ENCODE peak calls at places on chromosomes 2 and 18, in six cellular contexts. D is IMR-90, N is mesenchymal stem cell, L is H9, R is mesendoderm, S is H1. O is an unnamed sample.

GRCh38 chr2:33482518-33482917 is 6.1 kb downstream of the RASGRP3 start:
- DNase-seq in D (no peak), N (no peak), L (no peak), R (no peak), S (no peak), O (no peak)

GRCh38 chr2:18159899-18160298 is 281.4 kb downstream of the KCNS3 start:
- DNase-seq in D (no peak), N (no peak), L (no peak), R (no peak), S (no peak), O (no peak)

GRCh38 chr2:162430323-162430722 is 86.4 kb downstream of the GCA start:
- DNase-seq in D (no peak), N (no peak), L (no peak), R (peak), S (no peak), O (no peak)

GRCh38 chr2:85792783-85793441 is 39.1 kb downstream of the ATOH8 start:
- DNase-seq in D (peak), N (peak), L (no peak), R (peak), S (no peak), O (no peak)

GRCh38 chr2:77005522-77005921 is 516.7 kb downstream of the LRRTM4 start:
- DNase-seq in D (no peak), N (no peak), L (no peak), R (no peak), S (no peak), O (no peak)

GRCh38 chr2:42342061-42342794 is 18.8 kb downstream of the COX7A2L start:
- DNase-seq in D (peak), N (peak), L (peak), R (peak), S (peak), O (no peak)

GRCh38 chr2:37020887-37021796 is 54.8 kb upstream of the STRN start:
- DNase-seq in D (peak), N (peak), L (no peak), R (peak), S (no peak), O (no peak)

GRCh38 chr2:128617029-128617590 is 298.4 kb upstream of the HS6ST1 start:
- DNase-seq in D (no peak), N (no peak), L (no peak), R (no peak), S (no peak), O (no peak)

GRCh38 chr2:8090748-8091700 is 590.8 kb upstream of the ID2 start:
- DNase-seq in D (peak), N (peak), L (no peak), R (peak), S (no peak), O (no peak)

GRCh38 chr18:77397056-77397455 is 147.4 kb downstream of the GALR1 start:
- DNase-seq in D (no peak), N (no peak), L (no peak), R (no peak), S (no peak), O (no peak)

GRCh38 chr2:183291436-183291835 is 167.2 kb downstream of the NUP35 start:
- DNase-seq in D (no peak), N (no peak), L (no peak), R (peak), S (no peak), O (no peak)

GRCh38 chr2:209977386-209978239 is 24.8 kb upstream of the RPE start:
- DNase-seq in D (peak), N (peak), L (no peak), R (peak), S (no peak), O (peak)

GRCh38 chr2:48433682-48434081 is 96.3 kb upstream of the STON1 start:
- DNase-seq in D (no peak), N (no peak), L (no peak), R (no peak), S (no peak), O (no peak)

GRCh38 chr2:96265840-96266569 is at the start of the genes CIAO1 and TMEM127:
- DNase-seq in D (peak), N (peak), L (peak), R (peak), S (peak), O (peak)

GRCh38 chr2:115389898-115390297 is 947.5 kb downstream of the DPP10 start:
- DNase-seq in D (no peak), N (no peak), L (no peak), R (no peak), S (no peak), O (no peak)

GRCh38 chr2:110865188-110865587 is 132.8 kb downstream of the ACOXL start:
- DNase-seq in D (peak), N (no peak), L (no peak), R (no peak), S (no peak), O (no peak)

GRCh38 chr2:199716807-199717586 is 134.0 kb downstream of the FTCDNL1 start:
- DNase-seq in D (no peak), N (peak), L (no peak), R (no peak), S (no peak), O (no peak)

GRCh38 chr2:122105885-122106221 is 350.4 kb downstream of the TSN start:
- DNase-seq in D (no peak), N (no peak), L (no peak), R (no peak), S (no peak), O (peak)

GRCh38 chr18:62963522-62963921 is 248.2 kb downstream of the PHLPP1 start:
- DNase-seq in D (peak), N (peak), L (no peak), R (no peak), S (no peak), O (no peak)

GRCh38 chr18:12308386-12309100 is 502 bp downstream of the TUBB6 start:
- DNase-seq in D (peak), N (peak), L (peak), R (peak), S (no peak), O (peak)

GRCh38 chr2:344811-345210 is 56.9 kb upstream of the ALKAL2 start:
- DNase-seq in D (no peak), N (no peak), L (no peak), R (no peak), S (no peak), O (no peak)

GRCh38 chr2:120770641-120771040 is 35.0 kb downstream of the GLI2 start:
- DNase-seq in D (no peak), N (no peak), L (no peak), R (no peak), S (no peak), O (no peak)

GRCh38 chr2:202932425-202933138 is 20.5 kb downstream of the CARF start:
- DNase-seq in D (peak), N (peak), L (no peak), R (peak), S (no peak), O (no peak)
- H2BK15ac ChIP-seq in D (peak), N (peak), L (no peak), R (no peak), S (no peak), O (no peak)

GRCh38 chr2:230666885-230667712 is 45.5 kb upstream of the CAB39 start:
- DNase-seq in D (peak), N (peak), L (peak), R (peak), S (peak), O (no peak)
- H2BK5ac ChIP-seq in D (peak), N (no peak), L (no peak), R (no peak), S (peak), O (no peak)

GRCh38 chr2:200812122-200813022 is 662 bp downstream of the BZW1 start:
- DNase-seq in D (peak), N (peak), L (peak), R (peak), S (no peak), O (peak)

GRCh38 chr2:200810252-200810650 is 1.5 kb upstream of the BZW1 start:
- DNase-seq in D (peak), N (peak), L (no peak), R (peak), S (no peak), O (no peak)

GRCh38 chr2:200811336-200812121 is at the start of gene BZW1:
- DNase-seq in D (peak), N (peak), L (peak), R (peak), S (peak), O (peak)

GRCh38 chr2:200809506-200810251 is 2.0 kb upstream of the BZW1 start:
- DNase-seq in D (peak), N (peak), L (no peak), R (no peak), S (no peak), O (no peak)

DNA sequence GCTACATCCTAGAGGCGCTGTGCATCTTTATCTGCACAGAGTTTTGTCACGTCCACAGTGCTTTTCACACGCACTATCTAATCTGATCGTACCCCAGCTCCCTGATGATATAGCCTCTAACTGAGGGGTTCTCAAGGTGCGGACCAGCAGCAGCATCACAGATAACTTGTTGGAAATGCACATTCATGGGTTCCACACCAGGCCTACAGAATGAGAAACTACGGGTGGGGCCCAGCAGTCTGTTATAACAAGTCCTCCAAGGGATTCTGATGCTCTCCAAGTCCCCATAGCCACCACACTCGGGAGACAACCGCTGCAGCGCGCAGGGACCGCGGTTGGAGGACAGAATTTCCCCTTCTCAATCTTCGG is 759 bp upstream of the BZW1 start:
- DNase-seq in D (peak), N (no peak), L (no peak), R (no peak), S (no peak), O (no peak)
- H2BK15ac ChIP-seq in D (peak), N (no peak), L (no peak), R (no peak), S (no peak), O (no peak)

GRCh38 chr18:9708057-9708881 is at the start of gene RAB31:
- DNase-seq in D (peak), N (peak), L (peak), R (peak), S (no peak), O (peak)
- H2BK5ac ChIP-seq in D (peak), N (peak), L (no peak), R (peak), S (no peak), O (peak)

GRCh38 chr2:118832791-118833715 is 14.4 kb downstream of the EN1 start:
- DNase-seq in D (no peak), N (no peak), L (no peak), R (peak), S (no peak), O (no peak)
- H2BK15ac ChIP-seq in D (no peak), N (no peak), L (no peak), R (no peak), S (peak), O (no peak)

GRCh38 chr18:41940506-41941215 is 14.4 kb upstream of the PIK3C3 start:
- DNase-seq in D (peak), N (peak), L (peak), R (peak), S (peak), O (no peak)
- H2BK5ac ChIP-seq in D (peak), N (peak), L (no peak), R (no peak), S (no peak), O (no peak)

GRCh38 chr2:23706613-23707078 is 220.3 kb downstream of the ATAD2B start:
- DNase-seq in D (no peak), N (no peak), L (no peak), R (no peak), S (no peak), O (no peak)

GRCh38 chr2:23707096-23707495 is 219.8 kb downstream of the ATAD2B start:
- DNase-seq in D (peak), N (peak), L (no peak), R (no peak), S (no peak), O (no peak)

GRCh38 chr2:23705771-23706612 is 220.9 kb downstream of the ATAD2B start:
- DNase-seq in D (no peak), N (no peak), L (peak), R (no peak), S (no peak), O (no peak)

GRCh38 chr2:23709311-23709710 is 217.6 kb downstream of the ATAD2B start:
- DNase-seq in D (no peak), N (no peak), L (no peak), R (no peak), S (no peak), O (no peak)

DNA sequence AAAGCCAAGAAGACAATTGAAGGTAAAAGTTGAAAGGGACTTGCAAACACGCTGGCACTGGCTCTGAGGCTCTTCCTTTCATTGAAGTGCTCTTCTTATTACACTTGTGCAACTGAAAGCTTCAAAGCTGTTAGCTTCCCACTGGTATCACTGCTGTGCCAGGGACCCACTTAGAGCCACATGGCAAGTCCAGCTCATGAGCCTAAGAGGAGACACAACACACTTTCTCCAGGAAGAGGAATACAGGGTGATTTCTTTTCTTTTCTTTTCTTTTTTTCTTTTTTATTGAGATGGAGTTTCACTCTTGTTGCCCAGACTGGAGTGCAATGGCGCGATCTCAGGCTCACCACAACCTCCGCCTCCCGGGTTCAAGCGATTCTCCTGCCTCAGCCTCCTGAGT is 218.2 kb downstream of the ATAD2B start:
- DNase-seq in D (no peak), N (no peak), L (no peak), R (no peak), S (no peak), O (no peak)
- H2BK15ac ChIP-seq in D (no peak), N (no peak), L (no peak), R (no peak), S (no peak), O (no peak)

DNA sequence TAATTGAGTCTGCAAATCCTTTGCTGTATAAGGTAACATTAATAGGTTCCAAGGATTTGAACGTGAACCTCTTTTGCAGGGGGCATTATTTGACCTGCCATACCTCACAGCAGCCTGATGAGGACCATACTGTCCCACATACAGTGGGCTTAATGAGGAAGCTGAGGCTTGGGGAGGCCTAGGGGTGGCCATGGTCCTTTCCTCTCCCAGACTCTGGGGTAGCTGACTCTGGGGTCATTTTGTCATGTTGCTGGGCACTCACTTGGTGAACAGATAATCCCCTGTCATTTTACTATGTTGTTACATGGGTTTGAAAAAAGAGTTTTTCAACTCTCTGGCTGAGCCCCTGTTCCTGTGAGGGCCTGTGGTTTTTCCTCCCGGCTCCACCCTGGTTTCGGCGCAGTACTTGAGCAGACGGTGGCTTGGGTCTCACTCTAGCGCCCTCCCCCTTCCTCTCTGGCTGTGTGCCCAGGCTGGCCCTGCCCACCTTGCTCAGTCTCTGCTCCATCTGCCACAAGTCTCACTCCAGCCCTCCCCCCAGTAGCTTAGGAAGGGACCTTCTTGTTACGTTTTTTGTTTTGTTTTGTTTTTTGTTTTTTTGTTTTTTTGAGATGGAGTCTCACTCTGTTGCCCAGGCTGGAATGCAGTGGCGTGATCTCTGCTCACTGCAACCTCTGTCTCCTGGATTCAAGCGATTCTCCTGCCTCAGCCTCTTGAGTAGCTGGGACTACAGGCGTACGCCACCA is 21.0 kb downstream of the INPP4A start:
- DNase-seq in D (peak), N (peak), L (no peak), R (no peak), S (no peak), O (no peak)
- H2BK5ac ChIP-seq in D (no peak), N (no peak), L (no peak), R (peak), S (no peak), O (no peak)

GRCh38 chr2:158124896-158125295 is 23.2 kb downstream of the UPP2 start:
- DNase-seq in D (no peak), N (no peak), L (no peak), R (no peak), S (no peak), O (no peak)

GRCh38 chr2:158121252-158121651 is 19.6 kb downstream of the UPP2 start:
- DNase-seq in D (no peak), N (no peak), L (no peak), R (no peak), S (no peak), O (no peak)

GRCh38 chr2:158115202-158115783 is 13.6 kb downstream of the UPP2 start:
- DNase-seq in D (no peak), N (no peak), L (no peak), R (no peak), S (no peak), O (no peak)

GRCh38 chr2:158120664-158121063 is 19.0 kb downstream of the UPP2 start:
- DNase-seq in D (no peak), N (no peak), L (no peak), R (no peak), S (no peak), O (no peak)

GRCh38 chr2:158120102-158120501 is 18.4 kb downstream of the UPP2 start:
- DNase-seq in D (no peak), N (no peak), L (no peak), R (no peak), S (no peak), O (no peak)
- H2BK15ac ChIP-seq in D (no peak), N (no peak), L (no peak), R (no peak), S (no peak), O (no peak)

DNA sequence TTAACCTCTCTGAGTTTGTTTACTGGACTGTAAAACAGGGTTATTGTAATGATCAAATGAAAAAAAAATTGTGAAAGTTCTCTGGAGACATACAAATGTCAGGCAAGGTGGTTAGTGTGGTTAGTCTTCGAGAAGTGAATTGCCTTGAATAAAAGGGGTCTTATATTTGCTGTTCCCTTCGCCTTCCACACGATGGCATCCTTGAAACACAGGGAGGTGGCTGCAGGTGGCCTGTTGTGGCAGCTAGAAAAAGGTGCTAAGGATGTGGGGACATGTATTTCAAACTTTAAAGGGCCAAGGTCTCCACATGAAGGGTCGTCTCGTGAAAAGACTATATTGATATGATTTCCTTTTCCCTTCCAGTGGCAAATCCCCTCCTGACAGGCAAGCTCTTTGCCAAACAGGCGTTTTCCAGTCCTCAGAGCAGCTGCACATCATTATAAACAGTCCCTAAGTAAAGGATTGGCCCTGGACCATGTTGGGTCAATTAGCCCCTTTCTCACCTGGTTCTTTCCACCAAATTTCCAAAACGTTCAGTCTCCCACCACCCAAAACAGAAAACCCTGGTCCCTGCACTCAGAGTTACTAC is 68.5 kb downstream of the COPS8 start:
- DNase-seq in D (peak), N (peak), L (peak), R (peak), S (no peak), O (peak)
- H2BK5ac ChIP-seq in D (peak), N (no peak), L (no peak), R (no peak), S (no peak), O (no peak)

O was measured in neuronal stem cell.